ENCODE peak calls at places on chromosomes 3 and 15, in seven cellular contexts. A is brain microvascular endothelial cell, R is PC-3, K is H1, B is ovary, M is tibial nerve, O is gastrocnemius medialis. P is an unnamed sample.
A peak's percentile ranks its signal among the peaks of the same experiment; 100 is the strongest.

GRCh38 chr3:4771238-4771637 is 208.0 kb upstream of the BHLHE40 start:
- DNase-seq in B (no peak), R (no peak), O (no peak), A (no peak), K (no peak), M (no peak), P (no peak)

GRCh38 chr15:69996842-69997478 is 100.8 kb downstream of the TLE3 start:
- DNase-seq in K (no peak), O (no peak), B (no peak), M (no peak), A (no peak), R (peak; percentile 31), P (no peak)

GRCh38 chr3:104629038-104629437 is 737.7 kb upstream of the ALCAM start:
- DNase-seq in K (no peak), A (peak; percentile 37), M (no peak), R (peak; percentile 90), O (no peak), B (no peak), P (no peak)

GRCh38 chr3:52317601-52318000 is 1.5 kb downstream of the DNAH1 start:
- DNase-seq in B (peak; percentile 72), A (no peak), O (no peak), R (no peak), K (peak; percentile 56), M (no peak), P (peak; percentile 45)

GRCh38 chr3:184688251-184688851 is 23.5 kb downstream of the MAGEF1 start:
- DNase-seq in K (no peak), B (peak; percentile 35), A (peak; percentile 34), R (peak; percentile 67), O (no peak), M (no peak), P (no peak)

GRCh38 chr15:92883643-92884458 is 16.3 kb upstream of the CHD2 start:
- DNase-seq in B (no peak), O (no peak), K (no peak), M (no peak), R (no peak), A (no peak), P (peak; percentile 59)

GRCh38 chr15:75153565-75154248 is 48.0 kb upstream of the C15orf39 start:
- DNase-seq in R (no peak), A (no peak), K (no peak), O (no peak), B (no peak), M (no peak), P (no peak)

GRCh38 chr3:129556358-129556695 is 13.4 kb downstream of the H1-8 start:
- DNase-seq in A (no peak), B (no peak), O (no peak), M (no peak), K (no peak), R (no peak), P (no peak)

GRCh38 chr3:122572940-122573412 is 4.5 kb upstream of the PARP15 start:
- DNase-seq in O (peak; percentile 30), A (no peak), K (peak; percentile 15), R (peak; percentile 98), M (no peak), B (peak; percentile 26), P (peak; percentile 79)

GRCh38 chr15:59029554-59029953 is 42.1 kb downstream of the RNF111 start:
- DNase-seq in B (no peak), R (no peak), O (no peak), A (no peak), K (no peak), M (no peak), P (no peak)

GRCh38 chr15:75195122-75195765 is 6.4 kb upstream of the C15orf39 start:
- DNase-seq in O (no peak), K (no peak), B (peak; percentile 69), M (no peak), A (no peak), R (no peak), P (no peak)

GRCh38 chr3:77247063-77247462 is 207.2 kb downstream of the ROBO2 start:
- DNase-seq in K (no peak), A (peak; percentile 24), M (no peak), R (no peak), B (no peak), O (no peak), P (no peak)

GRCh38 chr15:84604804-84605203 is 4.0 kb downstream of the ZSCAN2 start:
- DNase-seq in A (no peak), M (no peak), R (no peak), B (no peak), K (no peak), O (no peak), P (peak; percentile 78)

GRCh38 chr3:8856721-8857120 is 87.3 kb upstream of the OXTR start:
- DNase-seq in A (peak; percentile 37), R (no peak), O (no peak), B (no peak), K (no peak), M (no peak), P (no peak)

GRCh38 chr3:190345878-190346277 is 23.6 kb upstream of the CLDN1 start:
- DNase-seq in O (no peak), R (no peak), A (no peak), M (no peak), B (no peak), K (no peak), P (no peak)

GRCh38 chr15:95669146-95669922 is 661.2 kb upstream of the NR2F2 start:
- DNase-seq in R (no peak), A (no peak), O (no peak), K (no peak), M (no peak), B (peak; percentile 33), P (peak; percentile 61)

GRCh38 chr3:59566481-59566975 is 516.7 kb upstream of the CFAP20DC start:
- DNase-seq in R (no peak), M (no peak), A (no peak), K (no peak), O (no peak), B (no peak), P (peak; percentile 90)

GRCh38 chr3:183328823-183329222 is 75.8 kb downstream of the B3GNT5 start:
- DNase-seq in O (no peak), A (no peak), M (no peak), R (peak; percentile 56), B (no peak), K (no peak), P (no peak)

GRCh38 chr15:90184119-90184785 is 16.9 kb upstream of the SEMA4B start:
- DNase-seq in B (peak; percentile 90), A (no peak), M (peak; percentile 73), K (no peak), R (peak; percentile 81), O (peak; percentile 82), P (peak; percentile 87)

GRCh38 chr15:57578288-57578900 is 13.3 kb upstream of the MYZAP start:
- DNase-seq in K (no peak), A (no peak), M (no peak), O (no peak), B (no peak), R (no peak), P (no peak)

GRCh38 chr3:64900916-64901903 is 213.4 kb upstream of the ADAMTS9 start:
- DNase-seq in K (no peak), B (peak; percentile 30), R (no peak), O (no peak), A (no peak), M (no peak), P (no peak)

GRCh38 chr3:128681277-128681829 is 30.7 kb upstream of the RPN1 start:
- DNase-seq in A (no peak), O (no peak), B (no peak), R (no peak), K (no peak), M (no peak), P (no peak)

GRCh38 chr15:67120839-67121540 is 55.6 kb downstream of the SMAD3 start:
- DNase-seq in B (peak; percentile 92), R (peak; percentile 61), M (peak; percentile 82), K (no peak), A (peak; percentile 91), O (peak; percentile 79), P (peak; percentile 79)

GRCh38 chr15:88658070-88658965 is 19.5 kb downstream of the ISG20 start:
- DNase-seq in A (no peak), B (no peak), M (no peak), O (no peak), K (no peak), R (no peak), P (no peak)

GRCh38 chr3:143826296-143826695 is 22.0 kb downstream of the SLC9A9 start:
- DNase-seq in A (no peak), B (no peak), R (no peak), O (peak; percentile 11), M (no peak), K (no peak), P (no peak)

GRCh38 chr3:71341721-71342120 is 241.8 kb downstream of the FOXP1 start:
- DNase-seq in R (peak; percentile 61), O (no peak), A (peak; percentile 51), M (no peak), K (no peak), B (no peak), P (no peak)

GRCh38 chr3:136584728-136585127 is 167.4 kb downstream of the STAG1 start:
- DNase-seq in M (no peak), K (no peak), B (no peak), O (no peak), A (no peak), R (no peak), P (no peak)
- H3K4me3 ChIP-seq in M (no peak overlapping the region), K (no peak overlapping the region), B (no peak overlapping the region), O (no peak overlapping the region), A (no peak overlapping the region), R (no peak overlapping the region), P (no peak overlapping the region)

GRCh38 chr15:97995192-97995591 is 34.7 kb downstream of the ARRDC4 start:
- DNase-seq in R (peak; percentile 61), O (no peak), M (no peak), A (no peak), B (no peak), K (no peak), P (no peak)

GRCh38 chr15:97998307-97999071 is 38.0 kb downstream of the ARRDC4 start:
- DNase-seq in A (no peak), M (no peak), B (no peak), O (no peak), K (no peak), R (peak; percentile 46), P (peak; percentile 25)

GRCh38 chr15:97993310-97993738 is 32.8 kb downstream of the ARRDC4 start:
- DNase-seq in R (peak; percentile 28), K (no peak), M (no peak), A (no peak), B (no peak), O (no peak), P (no peak)

GRCh38 chr15:97992831-97993230 is 32.3 kb downstream of the ARRDC4 start:
- DNase-seq in M (no peak), B (no peak), R (no peak), A (no peak), K (no peak), O (no peak), P (no peak)

GRCh38 chr15:97995881-97996603 is 35.5 kb downstream of the ARRDC4 start:
- DNase-seq in K (no peak), A (no peak), O (no peak), R (peak; percentile 45), M (no peak), B (no peak), P (peak; percentile 45)
- TF ChIP-seq CTCF in K (peak; percentile 42), A (peak; percentile 26), O (peak; percentile 13), R (peak; percentile 53), M (no peak), B (no peak), P (peak; percentile 28)

GRCh38 chr3:47008851-47009224 is 29.4 kb downstream of the NBEAL2 start:
- DNase-seq in K (no peak), R (no peak), O (no peak), A (no peak), M (no peak), B (no peak), P (no peak)
- H3K4me3 ChIP-seq in K (peak overlapping the region; percentile 63), R (no peak overlapping the region), O (peak overlapping the region; percentile 55), A (peak overlapping the region; percentile 62), M (peak overlapping the region; percentile 52), B (peak overlapping the region; percentile 76), P (peak overlapping the region; percentile 20)

GRCh38 chr3:11095932-11096265 is 58.4 kb upstream of the HRH1 start:
- DNase-seq in B (no peak), M (no peak), A (peak; percentile 18), K (no peak), O (no peak), R (no peak), P (no peak)
- TF ChIP-seq CTCF in B (no peak), M (no peak), A (peak; percentile 62), K (peak; percentile 36), O (no peak), R (peak; percentile 44), P (no peak)